ENCODE peak calls at places on chromosomes 5 and 9, in four cellular contexts. F is AG09309; P is activated CD4-positive, alpha-beta T cell treated with anti-CD3 and anti-CD28 coated beads, Interleukin-2, amount 50 U/mL, for 1 hour; X is amniotic stem cell. A is an unnamed sample.

GRCh38 chr9:70117835-70118319 is 74.2 kb downstream of the MAMDC2 start:
- DNase-seq in F (no peak), P (no peak), X (no peak), A (no peak)

GRCh38 chr5:38070304-38070703 is 188.1 kb upstream of the EGFLAM start:
- DNase-seq in F (no peak), P (no peak), X (no peak), A (no peak)

GRCh38 chr5:176651472-176651980 is 4.2 kb downstream of the TSPAN17 start:
- DNase-seq in F (no peak), P (no peak), X (no peak), A (no peak)

GRCh38 chr9:133055788-133056420 is 5.9 kb upstream of the CEL start:
- DNase-seq in F (no peak), P (no peak), X (no peak), A (no peak)

GRCh38 chr5:87649455-87649854 is 236.7 kb upstream of the CCNH start:
- DNase-seq in F (no peak), P (no peak), X (no peak), A (no peak)

GRCh38 chr5:135012033-135012588 is 21.9 kb downstream of the PITX1 start:
- DNase-seq in F (no peak), P (no peak), X (no peak), A (no peak)

GRCh38 chr5:15502208-15502607 is 2.2 kb downstream of the FBXL7 start:
- DNase-seq in F (no peak), P (no peak), X (no peak), A (no peak)

GRCh38 chr5:151661968-151662732 is 24.6 kb downstream of the SPARC start:
- DNase-seq in F (no peak), P (no peak), X (no peak), A (no peak)

GRCh38 chr5:149724130-149724850 is 5.8 kb upstream of the PPARGC1B start:
- DNase-seq in F (no peak), P (no peak), X (no peak), A (no peak)

GRCh38 chr9:126439402-126439765 is 112.8 kb downstream of the MVB12B start:
- DNase-seq in F (peak; percentile 37), P (no peak), X (peak; percentile 26), A (no peak)

GRCh38 chr5:137629646-137630045 is 106.2 kb downstream of the KLHL3 start:
- DNase-seq in F (no peak), P (no peak), X (no peak), A (peak; percentile 20)

GRCh38 chr9:81132796-81133195 is 556.6 kb downstream of the TLE1 start:
- DNase-seq in F (no peak), P (no peak), X (no peak), A (no peak)

GRCh38 chr9:128168731-128169308 is 8.8 kb downstream of the BBLN start:
- DNase-seq in F (no peak), P (no peak), X (no peak), A (no peak)

GRCh38 chr9:134187110-134187531 is 22.8 kb upstream of the RNU6ATAC start:
- DNase-seq in F (no peak), P (no peak), X (no peak), A (no peak)

GRCh38 chr5:55564716-55565115 is 30.0 kb upstream of the PLPP1 start:
- DNase-seq in F (no peak), P (no peak), X (no peak), A (no peak)

GRCh38 chr9:32427111-32427873 is 42.8 kb downstream of the ACO1 start:
- DNase-seq in F (no peak), P (no peak), X (no peak), A (no peak)

GRCh38 chr9:93466416-93467061 is 13.2 kb upstream of the FAM120AOS start:
- DNase-seq in F (no peak), P (no peak), X (no peak), A (no peak)

GRCh38 chr5:73519531-73520283 is 21.5 kb downstream of the BTF3 start:
- DNase-seq in F (no peak), P (peak; percentile 58), X (peak; percentile 31), A (peak; percentile 51)

GRCh38 chr5:64532212-64532611 is 26.4 kb downstream of the RGS7BP start:
- DNase-seq in F (no peak), P (no peak), X (no peak), A (no peak)

GRCh38 chr5:15452780-15453179 is 47.2 kb upstream of the FBXL7 start:
- DNase-seq in F (no peak), P (no peak), X (no peak), A (peak; percentile 13)

GRCh38 chr9:84174486-84174885 is 166.1 kb downstream of the SLC28A3 start:
- DNase-seq in F (no peak), P (no peak), X (no peak), A (no peak)

GRCh38 chr9:69223605-69224004 is 49.5 kb downstream of the TJP2 start:
- DNase-seq in F (no peak), P (no peak), X (peak; percentile 51), A (peak; percentile 32)

GRCh38 chr9:27602954-27603353 is 29.7 kb upstream of the C9orf72 start:
- DNase-seq in F (no peak), P (no peak), X (no peak), A (no peak)

GRCh38 chr5:68436686-68437520 is 221.3 kb downstream of the PIK3R1 start:
- DNase-seq in F (no peak), P (no peak), X (no peak), A (no peak)

GRCh38 chr5:95760291-95761191 is 29.4 kb downstream of the RHOBTB3 start:
- DNase-seq in F (peak; percentile 93), P (no peak), X (peak; percentile 77), A (peak; percentile 36)

GRCh38 chr5:176735383-176736265 is 74.7 kb upstream of the UNC5A start:
- DNase-seq in F (no peak), P (no peak), X (no peak), A (no peak)

GRCh38 chr5:4306029-4306428 is 710.4 kb downstream of the IRX1 start:
- DNase-seq in F (no peak), P (no peak), X (no peak), A (no peak)

GRCh38 chr5:170755679-170756456 is 27.7 kb upstream of the GABRP start:
- DNase-seq in F (no peak), P (no peak), X (no peak), A (no peak)

GRCh38 chr5:1521671-1522600 is 1.8 kb downstream of the LPCAT1 start:
- DNase-seq in F (peak; percentile 39), P (no peak), X (peak; percentile 54), A (no peak)